ENCODE peak calls at places on chromosomes 1 and 21, in nine cellular contexts. T is HCT116, Y is GM12891, Q is SK-N-SH, I is transverse colon, H is spleen, V is upper lobe of left lung, B is GM23338, C is endothelial cell of umbilical vein. D is an unnamed sample.
A peak's percentile ranks its signal among the peaks of the same experiment; 100 is the strongest.

GRCh38 chr1:20474333-20474975 is 11.6 kb downstream of the CAMK2N1 start:
- DNase-seq in H (no peak), Q (no peak), V (no peak), C (no peak), I (no peak), B (no peak), T (no peak), Y (no peak), D (no peak)

GRCh38 chr1:89905391-89906058 is 84.7 kb downstream of the LRRC8D start:
- DNase-seq in I (no peak), V (no peak), Y (no peak), T (no peak), H (no peak), Q (no peak), C (no peak), B (peak; percentile 51), D (no peak)

GRCh38 chr21:29248124-29248523 is 50.6 kb upstream of the BACH1 start:
- DNase-seq in B (no peak), Y (no peak), Q (no peak), T (no peak), H (no peak), V (no peak), I (no peak), C (no peak), D (no peak)

GRCh38 chr1:23013657-23014056 is 2.0 kb downstream of the TEX46 start:
- DNase-seq in Q (no peak), Y (peak; percentile 26), B (peak; percentile 65), H (no peak), C (no peak), V (no peak), I (no peak), T (no peak), D (no peak)

GRCh38 chr1:8631163-8631562 is 186.3 kb downstream of the RERE start:
- DNase-seq in H (no peak), Q (no peak), T (no peak), Y (no peak), B (no peak), C (no peak), V (no peak), I (no peak), D (no peak)

GRCh38 chr1:80624682-80625081 is 1176.1 kb upstream of the ADGRL2 start:
- DNase-seq in V (no peak), B (no peak), T (no peak), Q (no peak), C (no peak), H (no peak), Y (no peak), I (no peak), D (no peak)

GRCh38 chr1:8423134-8423701 is 105.3 kb downstream of the SLC45A1 start:
- DNase-seq in C (no peak), B (peak; percentile 30), H (peak; percentile 88), Y (peak; percentile 31), I (peak; percentile 48), V (no peak), T (no peak), Q (peak; percentile 71), D (no peak)

GRCh38 chr1:22861764-22862440 is 110.8 kb downstream of the LACTBL1 start:
- DNase-seq in V (no peak), Y (no peak), T (peak; percentile 33), Q (peak; percentile 86), C (peak; percentile 62), I (peak; percentile 22), B (peak; percentile 56), H (no peak), D (no peak)

GRCh38 chr1:61226791-61227567 is 144.6 kb downstream of the NFIA start:
- DNase-seq in H (no peak), Q (peak; percentile 44), V (peak; percentile 40), Y (no peak), B (no peak), T (no peak), C (no peak), I (peak; percentile 52), D (no peak)

GRCh38 chr1:2056955-2057590 is 6.9 kb downstream of the PRKCZ start:
- DNase-seq in T (no peak), Y (no peak), B (no peak), H (no peak), I (no peak), V (no peak), C (no peak), Q (no peak), D (no peak)

GRCh38 chr1:189673223-189673622 is 804.4 kb downstream of the BRINP3 start:
- DNase-seq in C (no peak), I (no peak), Y (no peak), Q (no peak), V (no peak), T (no peak), B (no peak), H (no peak), D (no peak)

GRCh38 chr21:42632771-42633690 is 20.4 kb upstream of the PDE9A start:
- DNase-seq in C (no peak), Q (no peak), T (no peak), I (peak; percentile 5), H (peak; percentile 50), Y (no peak), V (no peak), B (no peak), D (no peak)

GRCh38 chr1:2984399-2985061 is 36.7 kb upstream of the ACTRT2 start:
- DNase-seq in B (no peak), V (no peak), Y (no peak), I (no peak), Q (no peak), H (peak; percentile 40), C (no peak), T (no peak), D (no peak)

GRCh38 chr1:56320873-56321272 is 258.5 kb downstream of the PLPP3 start:
- DNase-seq in H (no peak), C (no peak), I (no peak), B (no peak), Q (no peak), Y (no peak), T (no peak), V (no peak), D (no peak)

GRCh38 chr1:244854865-244855578 is 9.3 kb downstream of the HNRNPU start:
- DNase-seq in H (no peak), B (no peak), Q (no peak), Y (no peak), T (no peak), C (no peak), V (no peak), I (no peak), D (no peak)

GRCh38 chr1:103250441-103250861 is 142.1 kb upstream of the COL11A1 start:
- DNase-seq in Q (no peak), Y (no peak), H (no peak), C (peak; percentile 72), I (no peak), T (peak; percentile 7), B (peak; percentile 74), V (no peak), D (no peak)

GRCh38 chr1:167473761-167474160 is 44.6 kb downstream of the CD247 start:
- DNase-seq in Q (no peak), V (peak; percentile 15), C (no peak), Y (no peak), H (no peak), B (no peak), I (no peak), T (no peak), D (no peak)

GRCh38 chr1:3924186-3924815 is 24.2 kb upstream of the C1orf174 start:
- DNase-seq in C (no peak), I (no peak), T (no peak), Y (no peak), Q (no peak), H (peak; percentile 49), V (no peak), B (no peak), D (no peak)

GRCh38 chr1:156146006-156146748 is 7.2 kb upstream of the SEMA4A start:
- DNase-seq in B (peak; percentile 77), T (peak; percentile 74), V (peak; percentile 77), H (peak; percentile 87), Q (peak; percentile 85), Y (no peak), C (peak; percentile 92), I (peak; percentile 55), D (peak; percentile 49)

GRCh38 chr1:15146142-15146541 is 7.4 kb upstream of the TMEM51 start:
- DNase-seq in T (no peak), I (no peak), H (no peak), B (no peak), Q (no peak), C (no peak), Y (no peak), V (no peak), D (no peak)
- TF ChIP-seq POLR2AphosphoS5 in T (no peak), I (no peak), H (no peak), B (no peak), Q (no peak), C (no peak), Y (no peak), V (no peak), D (no peak)

GRCh38 chr1:203301331-203301668 is 4.0 kb upstream of the BTG2 start:
- DNase-seq in T (no peak), V (no peak), C (no peak), I (no peak), Q (no peak), H (no peak), B (no peak), Y (no peak), D (no peak)

GRCh38 chr1:203295796-203296195 is 9.5 kb upstream of the BTG2 start:
- DNase-seq in H (peak; percentile 83), C (no peak), Q (no peak), V (no peak), T (no peak), Y (no peak), B (no peak), I (no peak), D (no peak)

GRCh38 chr1:203300441-203301330 is 4.6 kb upstream of the BTG2 start:
- DNase-seq in T (no peak), I (no peak), V (no peak), C (no peak), H (no peak), Y (no peak), Q (no peak), B (no peak), D (no peak)

GRCh38 chr1:203299180-203299579 is 6.1 kb upstream of the BTG2 start:
- DNase-seq in H (peak; percentile 79), I (peak; percentile 63), V (no peak), T (no peak), Y (no peak), Q (no peak), B (no peak), C (no peak), D (no peak)

GRCh38 chr1:203296456-203297073 is 8.8 kb upstream of the BTG2 start:
- DNase-seq in I (no peak), Q (no peak), Y (no peak), T (no peak), B (no peak), H (no peak), C (no peak), V (no peak), D (no peak)
- TF ChIP-seq POLR2AphosphoS5 in I (no peak), Q (no peak), Y (no peak), T (no peak), B (no peak), H (no peak), C (no peak), V (peak; percentile 35), D (no peak)

GRCh38 chr1:111738436-111739221 is 566 bp downstream of the INKA2 start:
- DNase-seq in T (peak; percentile 49), H (peak; percentile 91), I (peak; percentile 71), B (peak; percentile 74), Y (peak; percentile 40), C (peak; percentile 76), Q (peak; percentile 83), V (peak; percentile 74), D (peak; percentile 40)
- TF ChIP-seq POLR2AphosphoS5 in T (peak; percentile 51), H (peak; percentile 14), I (peak; percentile 66), B (peak; percentile 30), Y (no peak), C (peak; percentile 59), Q (peak; percentile 32), V (peak; percentile 71), D (no peak)

GRCh38 chr1:235127203-235127602 is 1.4 kb downstream of the TOMM20 start:
- DNase-seq in Y (no peak), H (no peak), Q (no peak), V (no peak), T (no peak), B (no peak), C (peak; percentile 41), I (no peak), D (no peak)
- TF ChIP-seq POLR2AphosphoS5 in Y (no peak), H (no peak), Q (no peak), V (no peak), T (no peak), B (no peak), C (no peak), I (no peak), D (no peak)

D was measured in GM12892.